ENCODE peak calls at places on chromosomes 16 and 17, in four cellular contexts. One of them, this sample, is unnamed.

GRCh38 chr17:63035695-63036094 is 69.7 kb downstream of the TANC2 start:
- DNase-seq in HFF-Myc: no peak
- DNase-seq in upper lobe of right lung: no peak
- DNase-seq in HepG2: no peak
- DNase-seq in this sample: no peak

GRCh38 chr16:5504028-5504758 is 406.6 kb upstream of the EEF2KMT start:
- DNase-seq in HFF-Myc: no peak
- DNase-seq in upper lobe of right lung: no peak
- DNase-seq in HepG2: no peak
- DNase-seq in this sample: no peak

GRCh38 chr16:53973021-53973420 is 269.1 kb downstream of the FTO start:
- DNase-seq in HFF-Myc: no peak
- DNase-seq in upper lobe of right lung: no peak
- DNase-seq in HepG2: no peak
- DNase-seq in this sample: no peak

GRCh38 chr16:48421741-48422140 is 36.5 kb upstream of the SIAH1 start:
- DNase-seq in HFF-Myc: no peak
- DNase-seq in upper lobe of right lung: no peak
- DNase-seq in HepG2: no peak
- DNase-seq in this sample: no peak

GRCh38 chr16:1167276-1168107 is 14.6 kb downstream of the CACNA1H start:
- DNase-seq in HFF-Myc: no peak
- DNase-seq in upper lobe of right lung: no peak
- DNase-seq in HepG2: no peak
- DNase-seq in this sample: no peak

GRCh38 chr17:48621410-48622387 is 4.5 kb downstream of the HOXB9 start:
- DNase-seq in HFF-Myc: no peak
- DNase-seq in upper lobe of right lung: no peak
- DNase-seq in HepG2: no peak
- DNase-seq in this sample: no peak

GRCh38 chr17:81538651-81539570 is 10.7 kb downstream of the FSCN2 start:
- DNase-seq in HFF-Myc: no peak
- DNase-seq in upper lobe of right lung: no peak
- DNase-seq in HepG2: no peak
- DNase-seq in this sample: no peak

GRCh38 chr17:64420143-64420670 is 28.7 kb upstream of the MILR1 start:
- DNase-seq in HFF-Myc: peak
- DNase-seq in upper lobe of right lung: peak
- DNase-seq in HepG2: peak
- DNase-seq in this sample: no peak

GRCh38 chr17:50364061-50364458 is 8.9 kb downstream of the MRPL27 start:
- DNase-seq in HFF-Myc: no peak
- DNase-seq in upper lobe of right lung: no peak
- DNase-seq in HepG2: no peak
- DNase-seq in this sample: peak
- TF ChIP-seq CTCF in HFF-Myc: no peak
- TF ChIP-seq CTCF in upper lobe of right lung: no peak
- TF ChIP-seq CTCF in HepG2: no peak
- TF ChIP-seq CTCF in this sample: no peak

DNA sequence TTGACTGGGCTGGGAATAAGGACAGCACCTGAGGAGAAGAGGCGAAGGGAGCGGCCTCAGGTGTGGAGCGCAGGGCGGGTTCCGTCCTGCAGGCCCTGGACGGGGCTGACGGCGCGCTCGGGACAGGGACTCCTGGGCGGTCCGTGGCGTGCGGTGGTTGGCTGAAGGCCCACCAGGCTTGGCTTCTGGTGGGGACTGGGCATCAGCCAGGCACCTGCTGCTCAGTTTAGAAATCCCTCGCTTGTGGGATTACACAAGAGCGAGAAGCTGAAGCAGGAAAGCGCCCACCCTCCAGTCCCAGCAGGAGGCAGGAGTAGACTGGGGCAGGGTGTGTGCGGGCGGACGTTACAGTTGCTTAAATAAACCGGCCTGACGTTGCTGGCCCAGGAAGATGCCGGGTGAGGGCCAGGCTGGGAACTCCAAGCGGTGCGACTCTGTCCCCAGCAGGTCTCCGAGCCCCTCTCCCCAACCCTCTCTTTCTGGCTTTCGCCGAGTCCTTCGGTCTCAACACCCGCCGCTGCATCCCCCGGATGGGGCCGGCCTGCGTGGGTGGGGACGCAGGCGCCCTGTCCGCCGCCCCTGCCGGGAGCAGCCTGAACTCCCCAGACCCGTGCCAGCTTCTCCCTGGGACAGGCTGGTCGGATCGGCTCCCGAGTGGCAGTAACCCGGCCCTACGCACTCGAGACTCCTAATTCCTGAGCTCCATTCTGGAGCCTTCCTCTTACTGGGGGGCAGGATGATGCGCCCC is 639 bp downstream of the MIF4GD start:
- DNase-seq in HFF-Myc: no peak
- DNase-seq in upper lobe of right lung: peak
- DNase-seq in HepG2: peak
- DNase-seq in this sample: no peak
- TF ChIP-seq CTCF in HFF-Myc: peak
- TF ChIP-seq CTCF in upper lobe of right lung: peak
- TF ChIP-seq CTCF in HepG2: peak
- TF ChIP-seq CTCF in this sample: peak

DNA sequence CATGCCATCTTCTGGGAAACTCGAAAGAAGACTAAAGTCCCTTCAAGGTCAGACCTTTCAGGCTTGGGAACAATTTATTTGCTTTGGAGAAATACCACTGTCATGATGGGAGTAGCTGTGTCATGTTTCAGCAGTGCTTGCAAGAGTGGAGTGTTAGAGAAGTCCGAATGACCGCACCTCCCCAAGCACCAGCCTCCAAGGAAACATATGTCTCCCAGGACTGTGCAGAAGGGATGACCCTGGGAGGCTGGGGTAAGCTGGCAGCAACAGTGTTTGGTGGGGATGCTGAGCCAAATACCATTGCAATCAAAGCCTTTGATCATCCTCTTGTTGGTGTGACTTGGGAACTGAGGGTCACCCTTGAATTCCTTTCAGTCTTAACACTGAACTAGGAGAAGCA is 245.0 kb downstream of the CA10 start:
- DNase-seq in HFF-Myc: no peak
- DNase-seq in upper lobe of right lung: no peak
- DNase-seq in HepG2: no peak
- DNase-seq in this sample: no peak
- TF ChIP-seq CTCF in HFF-Myc: no peak
- TF ChIP-seq CTCF in upper lobe of right lung: no peak
- TF ChIP-seq CTCF in HepG2: no peak
- TF ChIP-seq CTCF in this sample: no peak

DNA sequence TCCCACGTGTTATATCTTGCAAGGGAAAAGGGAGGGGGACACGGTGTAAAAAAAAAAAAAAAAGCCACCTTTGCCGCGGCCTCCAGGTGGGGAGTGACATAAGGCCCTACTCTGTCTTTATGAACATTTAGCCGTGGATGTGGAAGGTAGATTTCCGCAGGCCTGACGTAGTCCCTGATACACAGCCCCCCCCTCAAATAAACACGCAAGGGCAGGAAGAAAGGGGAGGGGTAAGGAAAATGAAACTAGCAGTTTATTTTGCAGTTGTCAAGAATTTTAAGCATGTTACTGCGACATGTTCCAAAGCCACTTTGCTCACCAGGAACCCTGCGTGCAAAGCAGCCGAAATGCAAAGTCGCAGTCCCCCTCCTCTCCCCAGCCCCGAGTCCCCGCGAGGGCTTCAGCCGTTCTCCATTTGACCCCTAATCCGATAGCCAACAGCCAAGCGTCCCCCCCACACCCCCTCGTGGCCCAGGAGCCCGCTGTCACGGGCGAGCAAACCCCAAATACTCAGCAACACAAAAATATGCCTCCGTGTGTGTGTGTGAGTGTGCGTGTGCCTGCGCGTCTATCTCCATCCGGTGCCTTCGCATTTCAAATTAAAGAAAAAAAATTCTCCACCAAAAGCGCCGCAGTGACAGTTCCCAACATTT is 1.2 kb downstream of the CBX4 start:
- DNase-seq in HFF-Myc: no peak
- DNase-seq in upper lobe of right lung: no peak
- DNase-seq in HepG2: no peak
- DNase-seq in this sample: no peak
- TF ChIP-seq CTCF in HFF-Myc: no peak
- TF ChIP-seq CTCF in upper lobe of right lung: no peak
- TF ChIP-seq CTCF in HepG2: no peak
- TF ChIP-seq CTCF in this sample: no peak

GRCh38 chr17:40301315-40301714 is 7.7 kb upstream of the RARA start:
- DNase-seq in HFF-Myc: no peak
- DNase-seq in upper lobe of right lung: no peak
- DNase-seq in HepG2: no peak
- DNase-seq in this sample: no peak
- TF ChIP-seq CTCF in HFF-Myc: no peak
- TF ChIP-seq CTCF in upper lobe of right lung: peak
- TF ChIP-seq CTCF in HepG2: peak
- TF ChIP-seq CTCF in this sample: peak

DNA sequence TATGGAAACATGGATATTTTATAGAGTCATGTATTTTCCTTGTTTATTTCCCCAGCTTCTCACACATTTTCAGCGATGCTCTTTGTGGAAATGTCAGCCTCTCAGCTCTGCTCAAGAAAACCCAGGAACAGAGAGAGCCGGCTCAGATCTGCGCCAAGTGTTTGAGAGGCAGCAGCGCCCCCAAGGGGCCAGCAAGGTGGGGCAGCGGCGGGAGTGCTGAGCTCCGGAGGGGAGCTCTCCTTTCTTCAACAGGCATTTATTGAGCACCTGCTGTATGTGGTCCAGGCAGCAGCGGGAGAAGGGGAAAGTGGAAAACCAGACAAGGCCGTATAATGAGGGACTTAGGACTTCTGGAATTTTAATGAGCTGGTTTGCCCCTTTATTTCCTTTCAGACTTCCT is 421.1 kb upstream of the C16orf82 start:
- DNase-seq in HFF-Myc: no peak
- DNase-seq in upper lobe of right lung: no peak
- DNase-seq in HepG2: no peak
- DNase-seq in this sample: no peak
- TF ChIP-seq CTCF in HFF-Myc: no peak
- TF ChIP-seq CTCF in upper lobe of right lung: peak
- TF ChIP-seq CTCF in HepG2: peak
- TF ChIP-seq CTCF in this sample: no peak

GRCh38 chr16:2897110-2897509 is 14.1 kb downstream of the FLYWCH2 start:
- DNase-seq in HFF-Myc: no peak
- DNase-seq in upper lobe of right lung: no peak
- DNase-seq in HepG2: no peak
- DNase-seq in this sample: no peak

GRCh38 chr16:2895813-2896212 is 12.8 kb downstream of the FLYWCH2 start:
- DNase-seq in HFF-Myc: no peak
- DNase-seq in upper lobe of right lung: no peak
- DNase-seq in HepG2: peak
- DNase-seq in this sample: no peak

GRCh38 chr16:2896480-2897010 is 13.5 kb downstream of the FLYWCH2 start:
- DNase-seq in HFF-Myc: no peak
- DNase-seq in upper lobe of right lung: no peak
- DNase-seq in HepG2: no peak
- DNase-seq in this sample: no peak

GRCh38 chr16:2898831-2899563 is 12.7 kb upstream of the FLYWCH1 start:
- DNase-seq in HFF-Myc: no peak
- DNase-seq in upper lobe of right lung: no peak
- DNase-seq in HepG2: peak
- DNase-seq in this sample: no peak

DNA sequence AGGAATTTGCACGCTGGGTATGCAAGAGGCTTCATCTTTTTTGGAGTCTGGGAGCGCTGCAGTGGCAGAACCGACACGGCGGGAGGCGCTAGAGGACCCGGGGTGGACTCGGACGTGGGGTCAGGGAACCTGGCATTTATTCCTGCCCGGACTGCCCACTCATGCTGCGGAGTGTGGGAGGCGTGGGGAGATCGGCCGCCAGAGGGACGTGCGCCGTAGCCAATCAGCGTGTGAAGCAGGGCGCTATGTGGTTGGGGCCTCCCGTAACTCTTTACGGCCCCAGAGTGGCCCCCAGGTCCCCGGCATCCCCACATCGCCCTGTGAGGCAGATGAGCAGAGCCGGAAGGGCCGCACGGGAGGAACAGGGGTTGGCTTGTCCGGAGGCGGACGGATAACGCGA is 11.2 kb downstream of the FLYWCH2 start:
- DNase-seq in HFF-Myc: no peak
- DNase-seq in upper lobe of right lung: no peak
- DNase-seq in HepG2: no peak
- DNase-seq in this sample: no peak
- TF ChIP-seq CTCF in HFF-Myc: no peak
- TF ChIP-seq CTCF in upper lobe of right lung: no peak
- TF ChIP-seq CTCF in HepG2: no peak
- TF ChIP-seq CTCF in this sample: no peak

GRCh38 chr17:1162116-1162855 is 17.5 kb downstream of the ABR start:
- DNase-seq in HFF-Myc: no peak
- DNase-seq in upper lobe of right lung: no peak
- DNase-seq in HepG2: no peak
- DNase-seq in this sample: no peak

GRCh38 chr17:1159781-1160180 is 20.0 kb downstream of the ABR start:
- DNase-seq in HFF-Myc: no peak
- DNase-seq in upper lobe of right lung: no peak
- DNase-seq in HepG2: no peak
- DNase-seq in this sample: no peak

GRCh38 chr17:1156864-1157263 is 22.9 kb downstream of the ABR start:
- DNase-seq in HFF-Myc: no peak
- DNase-seq in upper lobe of right lung: no peak
- DNase-seq in HepG2: no peak
- DNase-seq in this sample: no peak

GRCh38 chr17:1160591-1161041 is 19.2 kb downstream of the ABR start:
- DNase-seq in HFF-Myc: no peak
- DNase-seq in upper lobe of right lung: no peak
- DNase-seq in HepG2: no peak
- DNase-seq in this sample: no peak

DNA sequence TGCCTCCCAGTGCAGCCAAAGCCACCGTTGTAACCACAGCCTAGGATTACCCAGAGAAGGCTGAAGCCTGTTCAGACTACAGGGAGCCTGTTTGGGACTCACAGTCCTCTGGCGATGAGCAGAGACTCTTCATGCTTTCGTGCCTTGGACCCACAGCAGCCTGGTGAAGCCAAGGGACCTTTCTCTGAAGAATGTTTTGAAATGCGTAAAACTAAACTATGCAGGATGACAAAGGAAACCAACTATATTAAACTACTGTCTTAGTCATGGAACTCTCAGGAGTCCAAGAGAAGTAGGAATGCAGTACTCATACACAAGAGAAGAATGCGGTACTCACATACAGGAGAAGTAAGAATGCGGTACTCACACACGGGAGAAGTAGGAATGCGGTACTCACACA is 20.9 kb downstream of the ABR start:
- DNase-seq in HFF-Myc: no peak
- DNase-seq in upper lobe of right lung: no peak
- DNase-seq in HepG2: no peak
- DNase-seq in this sample: no peak
- TF ChIP-seq CTCF in HFF-Myc: no peak
- TF ChIP-seq CTCF in upper lobe of right lung: no peak
- TF ChIP-seq CTCF in HepG2: no peak
- TF ChIP-seq CTCF in this sample: no peak

This sample was measured in chondrocyte.